ENCODE peak calls at places on chromosomes 16 and 17, in eight cellular contexts. F is CD8-positive, alpha-beta T cell; A is Right ventricle myocardium inferior; H is WTC11; P is naive thymus-derived CD8-positive, alpha-beta T cell; J is esophagus mucosa; E is PC-3; B is activated CD8-positive, alpha-beta T cell treated with anti-CD3 and anti-CD28 coated beads, Interleukin-2, amount 10 ng/mL, durations not matched to agents 7 days and 5 days. K is an unnamed sample.

GRCh38 chr17:35520043-35520442 is 17.4 kb downstream of the SLFN12L start:
- ATAC-seq in A (no peak), J (no peak), F (no peak), B (no peak), H (no peak), E (no peak), P (no peak), K (no peak)

GRCh38 chr17:3546521-3546920 is 11.1 kb downstream of the TRPV3 start:
- ATAC-seq in H (no peak), J (no peak), B (no peak), P (no peak), A (no peak), E (no peak), F (no peak), K (no peak)

GRCh38 chr16:57386381-57386951 is 14.2 kb downstream of the CX3CL1 start:
- ATAC-seq in B (no peak), H (no peak), P (no peak), A (no peak), F (no peak), J (no peak), E (no peak), K (no peak)

GRCh38 chr17:2071421-2072281 is 16.7 kb downstream of the HIC1 start:
- ATAC-seq in P (no peak), H (no peak), A (peak; percentile 63), F (no peak), B (no peak), J (peak; percentile 51), E (no peak), K (no peak)

GRCh38 chr17:1762233-1762905 is 509 bp downstream of the SERPINF1 start:
- ATAC-seq in A (peak; percentile 55), E (no peak), P (no peak), J (peak; percentile 7), B (no peak), F (no peak), H (peak; percentile 55), K (peak; percentile 60)

GRCh38 chr16:2905241-2905987 is 6.3 kb upstream of the FLYWCH1 start:
- ATAC-seq in E (peak; percentile 74), F (peak; percentile 83), J (peak; percentile 94), A (peak; percentile 91), B (peak; percentile 79), P (peak; percentile 61), H (peak; percentile 82), K (peak; percentile 88)

GRCh38 chr16:57756424-57757325 is 21.1 kb downstream of the KATNB1 start:
- ATAC-seq in F (no peak), J (no peak), A (no peak), P (peak; percentile 19), B (no peak), E (peak; percentile 5), H (no peak), K (peak; percentile 3)

GRCh38 chr16:71954699-71955195 is 45.5 kb downstream of the PKD1L3 start:
- ATAC-seq in B (no peak), E (no peak), H (no peak), F (no peak), J (no peak), A (no peak), P (no peak), K (no peak)

GRCh38 chr17:8744086-8744781 is 402 bp downstream of the CCDC42 start:
- ATAC-seq in J (no peak), P (no peak), B (no peak), H (no peak), A (no peak), E (no peak), F (no peak), K (no peak)

GRCh38 chr16:68286153-68287074 is 22.1 kb downstream of the SLC7A6 start:
- ATAC-seq in P (peak; percentile 43), E (peak; percentile 44), B (peak; percentile 47), J (no peak), H (no peak), F (peak; percentile 55), A (no peak), K (no peak)

GRCh38 chr16:68396481-68396880 is 51.8 kb downstream of the SMPD3 start:
- ATAC-seq in F (peak; percentile 82), J (peak; percentile 57), A (no peak), E (peak; percentile 37), B (peak; percentile 59), H (no peak), P (peak; percentile 77), K (peak; percentile 71)

GRCh38 chr16:22898874-22899348 is 84.9 kb downstream of the HS3ST2 start:
- ATAC-seq in F (no peak), H (peak; percentile 95), B (no peak), E (no peak), P (no peak), A (peak; percentile 81), J (peak; percentile 58), K (peak; percentile 85)

GRCh38 chr17:62705781-62706597 is 78.5 kb downstream of the MRC2 start:
- ATAC-seq in E (no peak), H (peak; percentile 57), F (no peak), B (no peak), J (no peak), A (no peak), P (no peak), K (no peak)

GRCh38 chr16:73058221-73058615 is 10.3 kb upstream of the ZFHX3 start:
- ATAC-seq in J (no peak), E (no peak), F (no peak), H (no peak), B (peak; percentile 80), A (peak; percentile 24), P (peak; percentile 59), K (no peak)

GRCh38 chr17:28711723-28712036 is at the start of gene PROCA1:
- ATAC-seq in B (peak; percentile 54), A (no peak), J (peak; percentile 19), F (peak; percentile 43), P (peak; percentile 55), E (no peak), H (peak; percentile 30), K (no peak)

GRCh38 chr16:66344533-66345145 is 21.9 kb upstream of the CDH5 start:
- ATAC-seq in F (no peak), P (no peak), A (no peak), H (no peak), B (peak; percentile 27), J (no peak), E (peak; percentile 22), K (peak; percentile 58)

GRCh38 chr17:64920026-64920418 is 744 bp upstream of the LRRC37A3 start:
- ATAC-seq in B (no peak), F (no peak), P (no peak), E (peak; percentile 8), A (no peak), J (peak; percentile 14), H (peak; percentile 1), K (peak; percentile 28)

GRCh38 chr17:80780381-80781187 is 211.1 kb upstream of the CHMP6 start:
- ATAC-seq in F (peak; percentile 58), B (peak; percentile 73), P (peak; percentile 52), A (no peak), J (no peak), H (no peak), E (no peak), K (peak; percentile 42)

GRCh38 chr17:20051624-20052023 is 42.5 kb downstream of the SPECC1 start:
- ATAC-seq in B (no peak), J (no peak), E (peak; percentile 79), F (no peak), P (no peak), H (no peak), A (no peak), K (no peak)

GRCh38 chr17:44297975-44298374 is 10.4 kb upstream of the RUNDC3A start:
- ATAC-seq in E (no peak), F (no peak), A (no peak), J (peak; percentile 61), B (no peak), P (no peak), H (peak; percentile 34), K (no peak)

GRCh38 chr17:78204387-78205123 is 9.5 kb upstream of the BIRC5 start:
- ATAC-seq in P (no peak), E (no peak), H (no peak), B (no peak), F (no peak), A (no peak), J (no peak), K (no peak)

GRCh38 chr17:79548116-79548515 is 62.7 kb downstream of the RBFOX3 start:
- ATAC-seq in E (no peak), P (no peak), F (no peak), H (no peak), A (no peak), J (peak; percentile 13), B (no peak), K (no peak)

GRCh38 chr17:7282752-7283321 is 1.3 kb downstream of the SLC2A4 start:
- ATAC-seq in J (no peak), B (no peak), P (no peak), H (no peak), E (no peak), A (no peak), F (no peak), K (no peak)

GRCh38 chr17:6104956-6105355 is 34.8 kb downstream of the WSCD1 start:
- ATAC-seq in J (no peak), F (no peak), B (no peak), A (no peak), P (no peak), H (no peak), E (peak; percentile 38), K (no peak)

GRCh38 chr16:8391219-8391757 is 199.0 kb downstream of the TMEM114 start:
- ATAC-seq in F (no peak), J (no peak), B (no peak), P (no peak), A (no peak), H (no peak), E (no peak), K (no peak)

GRCh38 chr16:59067207-59067606 is 333.1 kb upstream of the GOT2 start:
- ATAC-seq in E (no peak), H (peak; percentile 47), B (no peak), J (no peak), A (peak; percentile 31), P (no peak), F (no peak), K (no peak)

GRCh38 chr17:6413073-6413472 is 21.8 kb downstream of the AIPL1 start:
- ATAC-seq in H (peak; percentile 78), P (no peak), A (no peak), E (peak; percentile 67), J (peak; percentile 51), B (no peak), F (no peak), K (peak; percentile 82)

GRCh38 chr17:40286473-40286872 is 1.2 kb upstream of the CDC6 start:
- ATAC-seq in B (no peak), P (no peak), E (no peak), H (no peak), F (no peak), A (no peak), J (no peak), K (no peak)

GRCh38 chr17:81518113-81518784 is 5.7 kb upstream of the ACTG1 start:
- ATAC-seq in H (no peak), J (peak; percentile 0), P (no peak), F (no peak), A (no peak), E (peak; percentile 2), B (no peak), K (no peak)

GRCh38 chr16:12267491-12267890 is 291.0 kb downstream of the SNX29 start:
- ATAC-seq in F (no peak), H (no peak), E (no peak), P (no peak), A (no peak), J (no peak), B (no peak), K (no peak)

GRCh38 chr16:9125658-9126492 is 34.4 kb downstream of the HAPSTR1 start:
- ATAC-seq in P (peak; percentile 33), J (no peak), A (no peak), E (no peak), H (no peak), F (peak; percentile 41), B (no peak), K (peak; percentile 4)

GRCh38 chr17:77701996-77702395 is 256.5 kb upstream of the TNRC6C start:
- ATAC-seq in H (no peak), J (no peak), F (no peak), E (no peak), A (no peak), B (no peak), P (no peak), K (no peak)

GRCh38 chr17:73293480-73293911 is 18.3 kb downstream of the CDC42EP4 start:
- ATAC-seq in H (no peak), A (peak; percentile 56), F (no peak), E (peak; percentile 35), P (no peak), J (peak; percentile 69), B (no peak), K (peak; percentile 23)

GRCh38 chr16:70736454-70737376 is 50.9 kb upstream of the MTSS2 start:
- ATAC-seq in B (peak; percentile 40), J (no peak), F (peak; percentile 48), E (no peak), P (peak; percentile 55), H (peak; percentile 13), A (no peak), K (no peak)